ENCODE peak calls at places on chromosome 11, in eight cellular contexts. K is brain microvascular endothelial cell, L is aorta, D is endodermal cell, N is mucosa of descending colon, E is epithelial cell of esophagus, U is Caco-2, Y is keratinocyte. Q is an unnamed sample.

GRCh38 chr11:8608646-8609045 is 14.6 kb upstream of the STK33 start:
- DNase-seq in Y (no peak), D (peak; percentile 10), L (no peak), N (no peak), E (peak; percentile 64), U (no peak), K (peak; percentile 50), Q (peak; percentile 34)

GRCh38 chr11:34449013-34449412 is 10.3 kb downstream of the CAT start:
- DNase-seq in L (no peak), Y (no peak), D (no peak), U (no peak), K (peak; percentile 10), E (no peak), N (no peak), Q (no peak)

GRCh38 chr11:120135838-120136237 is 2.1 kb downstream of the TRIM29 start:
- DNase-seq in U (no peak), L (peak; percentile 38), Y (no peak), N (no peak), K (no peak), E (peak; percentile 83), D (no peak), Q (no peak)

GRCh38 chr11:15534266-15534665 is 419.5 kb downstream of the INSC start:
- DNase-seq in D (no peak), E (no peak), L (no peak), U (no peak), Y (no peak), K (no peak), N (no peak), Q (no peak)

GRCh38 chr11:2886191-2886894 is 768 bp upstream of the CDKN1C start:
- DNase-seq in K (no peak), N (peak; percentile 69), E (no peak), L (no peak), U (no peak), D (peak; percentile 86), Y (no peak), Q (no peak)

GRCh38 chr11:104333977-104334376 is 170.0 kb upstream of the PDGFD start:
- DNase-seq in Y (no peak), U (peak; percentile 63), K (no peak), E (peak; percentile 4), L (no peak), D (peak; percentile 69), N (no peak), Q (no peak)

GRCh38 chr11:47389577-47390072 is 11.3 kb upstream of the SPI1 start:
- DNase-seq in Y (no peak), K (no peak), N (peak; percentile 60), E (no peak), L (no peak), U (no peak), D (no peak), Q (no peak)

GRCh38 chr11:123363556-123363955 is 66.5 kb upstream of the GRAMD1B start:
- DNase-seq in U (no peak), E (no peak), Y (no peak), N (no peak), K (no peak), L (no peak), D (no peak), Q (no peak)

GRCh38 chr11:15038963-15039362 is 34.4 kb upstream of the CALCB start:
- DNase-seq in E (peak; percentile 66), U (no peak), L (no peak), N (no peak), D (no peak), K (no peak), Y (no peak), Q (no peak)

GRCh38 chr11:34234086-34234740 is 123.6 kb downstream of the ABTB2 start:
- DNase-seq in D (peak; percentile 90), K (peak; percentile 56), L (no peak), E (peak; percentile 91), N (peak; percentile 79), U (peak; percentile 57), Y (no peak), Q (no peak)

GRCh38 chr11:75437966-75438659 is 5.1 kb upstream of the KLHL35 start:
- DNase-seq in L (no peak), K (no peak), Y (no peak), U (no peak), D (no peak), E (peak; percentile 32), N (peak; percentile 28), Q (no peak)

GRCh38 chr11:45922425-45923082 is at the start of gene LARGE2:
- DNase-seq in U (peak; percentile 84), K (no peak), L (peak; percentile 63), N (peak; percentile 74), Y (no peak), D (peak; percentile 93), E (peak; percentile 47), Q (no peak)

GRCh38 chr11:86687083-86687799 is 14.8 kb upstream of the ME3 start:
- DNase-seq in U (no peak), D (no peak), E (no peak), L (no peak), N (no peak), Y (no peak), K (no peak), Q (no peak)

GRCh38 chr11:17519031-17519430 is 25.2 kb downstream of the USH1C start:
- DNase-seq in U (no peak), Y (no peak), E (no peak), N (no peak), D (no peak), L (no peak), K (no peak), Q (no peak)

GRCh38 chr11:66598993-66599392 is 6.0 kb downstream of the CCS start:
- DNase-seq in Y (no peak), E (no peak), D (no peak), U (no peak), L (no peak), K (no peak), N (no peak), Q (no peak)

GRCh38 chr11:91047882-91048281 is 825.0 kb upstream of the CHORDC1 start:
- DNase-seq in U (no peak), Y (no peak), L (no peak), E (peak; percentile 4), D (no peak), N (no peak), K (no peak), Q (no peak)

GRCh38 chr11:119907934-119908760 is 179.1 kb upstream of the NECTIN1 start:
- DNase-seq in L (no peak), D (peak; percentile 69), N (peak; percentile 59), Y (no peak), U (no peak), K (no peak), E (peak; percentile 29), Q (no peak)

GRCh38 chr11:555500-556174 is 4.9 kb downstream of the LMNTD2 start:
- DNase-seq in L (no peak), U (no peak), Y (no peak), K (no peak), D (no peak), E (no peak), N (no peak), Q (no peak)

GRCh38 chr11:78200553-78200952 is 11.8 kb downstream of the USP35 start:
- DNase-seq in L (peak; percentile 59), N (no peak), E (no peak), K (no peak), U (peak; percentile 36), Y (no peak), D (no peak), Q (no peak)

DNA sequence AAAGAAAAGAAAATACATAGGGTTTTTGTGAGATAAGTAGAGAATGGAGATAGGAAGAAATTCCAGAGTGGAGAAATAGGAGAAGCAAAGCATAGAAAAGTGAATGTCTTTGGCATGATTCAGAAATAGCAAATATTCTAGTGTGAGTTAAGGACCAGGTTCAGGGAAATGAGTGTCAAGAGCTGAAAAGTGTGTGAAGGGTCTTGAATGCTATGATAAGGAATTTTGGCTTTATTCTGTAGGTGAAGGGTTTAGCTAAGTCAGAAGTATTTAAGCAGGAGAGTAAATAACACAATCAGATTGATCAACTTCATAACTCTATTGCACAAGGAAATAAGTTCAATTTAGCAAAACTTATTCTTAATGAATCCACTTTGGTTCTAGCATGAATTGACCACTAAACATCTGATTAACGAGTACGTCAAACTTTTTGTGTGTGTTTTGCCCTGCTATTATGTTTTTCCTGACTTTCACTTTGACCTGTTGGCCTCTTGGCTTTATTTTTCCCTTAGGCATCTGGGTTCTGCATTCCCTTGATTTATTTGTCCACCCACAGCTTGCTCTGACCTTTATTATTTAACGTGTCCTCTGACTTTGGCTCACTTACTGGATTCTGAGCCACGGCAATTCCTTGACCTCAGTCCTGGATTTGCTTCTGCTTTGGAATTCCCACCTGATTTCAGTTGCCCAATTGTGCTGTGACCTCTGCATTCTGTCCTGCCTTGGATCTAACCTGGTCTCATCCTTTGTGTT is 11.9 kb upstream of the TMEM218 start:
- DNase-seq in N (no peak), U (no peak), Y (no peak), D (no peak), K (no peak), L (no peak), E (no peak), Q (no peak)
- H3K4me3 ChIP-seq in N (no peak overlapping the region), U (peak overlapping the region; percentile 5), Y (no peak overlapping the region), D (peak overlapping the region; percentile 74), K (no peak overlapping the region), L (no peak overlapping the region), E (no peak overlapping the region), Q (no peak overlapping the region)

GRCh38 chr11:122348658-122349451 is 232.8 kb upstream of the BLID start:
- DNase-seq in L (no peak), E (no peak), Y (no peak), K (no peak), N (no peak), U (no peak), D (no peak), Q (no peak)
- H3K4me3 ChIP-seq in L (no peak overlapping the region), E (no peak overlapping the region), Y (no peak overlapping the region), K (no peak overlapping the region), N (no peak overlapping the region), U (no peak overlapping the region), D (no peak overlapping the region), Q (no peak overlapping the region)

GRCh38 chr11:65435330-65435931 is 12.8 kb downstream of the NEAT1 start:
- DNase-seq in K (no peak), L (no peak), U (no peak), E (no peak), Y (no peak), N (no peak), D (no peak), Q (peak; percentile 51)
- H3K4me3 ChIP-seq in K (no peak overlapping the region), L (no peak overlapping the region), U (no peak overlapping the region), E (peak overlapping the region; percentile 2), Y (no peak overlapping the region), N (no peak overlapping the region), D (no peak overlapping the region), Q (no peak overlapping the region)

GRCh38 chr11:84722583-84723108 is 904.5 kb downstream of the DLG2 start:
- DNase-seq in D (peak; percentile 74), U (no peak), Y (no peak), L (no peak), N (no peak), K (no peak), E (no peak), Q (no peak)

GRCh38 chr11:84719935-84720577 is 907.1 kb downstream of the DLG2 start:
- DNase-seq in L (peak; percentile 69), D (peak; percentile 84), E (no peak), Y (no peak), U (no peak), K (no peak), N (peak; percentile 48), Q (no peak)

GRCh38 chr11:84720706-84721402 is 906.3 kb downstream of the DLG2 start:
- DNase-seq in K (no peak), N (peak; percentile 49), U (peak; percentile 28), Y (no peak), E (no peak), D (peak; percentile 85), L (peak; percentile 75), Q (peak; percentile 58)

DNA sequence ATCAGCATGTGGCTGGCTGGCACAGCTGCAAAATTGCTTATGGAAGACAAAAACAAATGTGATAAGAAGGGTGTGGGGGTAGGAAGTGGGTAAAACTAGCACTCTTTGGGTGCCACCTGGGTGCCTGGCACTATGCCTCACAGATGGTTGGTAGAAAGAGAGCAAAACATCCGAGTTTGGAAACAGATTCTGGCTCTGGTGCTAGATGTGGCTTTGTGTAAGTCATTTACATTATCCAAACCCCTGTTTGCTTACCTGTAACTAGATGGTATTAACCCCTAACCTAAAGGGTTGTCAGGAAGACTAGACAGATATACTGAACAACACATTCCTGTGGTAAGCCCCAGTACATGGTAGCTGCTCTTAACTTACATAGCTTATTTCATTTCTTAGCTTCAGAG is 905.6 kb downstream of the DLG2 start:
- DNase-seq in Y (no peak), U (no peak), N (no peak), L (no peak), K (no peak), D (peak; percentile 34), E (no peak), Q (no peak)
- H3K4me3 ChIP-seq in Y (no peak overlapping the region), U (no peak overlapping the region), N (no peak overlapping the region), L (no peak overlapping the region), K (no peak overlapping the region), D (peak overlapping the region; percentile 84), E (no peak overlapping the region), Q (no peak overlapping the region)

Q was measured in right atrium auricular region.